ENCODE peak calls at places on chromosomes 3 and 15, in eight cellular contexts. One of them, this sample, is unnamed. For H3K36me3 and H3K27me3, the result is how much of the 10 kb centered on the place peaks cover.

GRCh38 chr15:28876845-28877185 is 9.0 kb upstream of the APBA2 start:
- DNase-seq in left ventricle myocardium inferior: no peak
- DNase-seq in testis: no peak
- DNase-seq in body of pancreas: no peak
- DNase-seq in PC-3: no peak
- DNase-seq in brain microvascular endothelial cell: no peak
- DNase-seq in thoracic aorta: no peak
- DNase-seq in uterus: no peak
- DNase-seq in this sample: no peak

GRCh38 chr3:160400631-160401150 is 1.2 kb downstream of the SMC4 start:
- DNase-seq in body of pancreas: peak
- DNase-seq in testis: peak
- DNase-seq in PC-3: peak
- DNase-seq in left ventricle myocardium inferior: peak
- DNase-seq in uterus: no peak
- DNase-seq in brain microvascular endothelial cell: no peak
- DNase-seq in thoracic aorta: no peak
- DNase-seq in this sample: no peak

GRCh38 chr3:166195808-166196207 is 358.6 kb upstream of the BCHE start:
- DNase-seq in thoracic aorta: no peak
- DNase-seq in testis: no peak
- DNase-seq in PC-3: peak
- DNase-seq in uterus: no peak
- DNase-seq in body of pancreas: no peak
- DNase-seq in left ventricle myocardium inferior: no peak
- DNase-seq in brain microvascular endothelial cell: no peak
- DNase-seq in this sample: no peak

GRCh38 chr3:4754180-4755086 is 224.8 kb upstream of the BHLHE40 start:
- DNase-seq in PC-3: no peak
- DNase-seq in body of pancreas: no peak
- DNase-seq in testis: no peak
- DNase-seq in left ventricle myocardium inferior: no peak
- DNase-seq in thoracic aorta: no peak
- DNase-seq in uterus: no peak
- DNase-seq in brain microvascular endothelial cell: no peak
- DNase-seq in this sample: no peak

GRCh38 chr15:25245801-25246622 is 192.8 kb downstream of the UBE3A start:
- DNase-seq in brain microvascular endothelial cell: no peak
- DNase-seq in left ventricle myocardium inferior: no peak
- DNase-seq in uterus: peak
- DNase-seq in PC-3: no peak
- DNase-seq in testis: peak
- DNase-seq in body of pancreas: peak
- DNase-seq in thoracic aorta: no peak
- DNase-seq in this sample: peak

GRCh38 chr3:28485164-28485563 is 136.5 kb upstream of the AZI2 start:
- DNase-seq in testis: no peak
- DNase-seq in PC-3: no peak
- DNase-seq in body of pancreas: no peak
- DNase-seq in left ventricle myocardium inferior: no peak
- DNase-seq in brain microvascular endothelial cell: no peak
- DNase-seq in thoracic aorta: no peak
- DNase-seq in uterus: no peak
- DNase-seq in this sample: no peak

GRCh38 chr3:170797685-170798084 is 72.3 kb downstream of the RPL22L1 start:
- DNase-seq in left ventricle myocardium inferior: no peak
- DNase-seq in brain microvascular endothelial cell: no peak
- DNase-seq in body of pancreas: no peak
- DNase-seq in PC-3: no peak
- DNase-seq in testis: no peak
- DNase-seq in uterus: no peak
- DNase-seq in thoracic aorta: no peak
- DNase-seq in this sample: no peak

GRCh38 chr3:18499256-18499655 is 74.1 kb upstream of the SATB1 start:
- DNase-seq in uterus: no peak
- DNase-seq in brain microvascular endothelial cell: no peak
- DNase-seq in PC-3: no peak
- DNase-seq in testis: no peak
- DNase-seq in body of pancreas: no peak
- DNase-seq in left ventricle myocardium inferior: no peak
- DNase-seq in thoracic aorta: no peak
- DNase-seq in this sample: no peak

GRCh38 chr3:128998532-128998931 is 2.6 kb upstream of the EFCC1 start:
- DNase-seq in PC-3: no peak
- DNase-seq in brain microvascular endothelial cell: no peak
- DNase-seq in thoracic aorta: no peak
- DNase-seq in uterus: no peak
- DNase-seq in left ventricle myocardium inferior: no peak
- DNase-seq in body of pancreas: no peak
- DNase-seq in testis: no peak
- DNase-seq in this sample: no peak

GRCh38 chr3:109071349-109072142 is 46.4 kb downstream of the MORC1 start:
- DNase-seq in PC-3: peak
- DNase-seq in brain microvascular endothelial cell: no peak
- DNase-seq in thoracic aorta: no peak
- DNase-seq in left ventricle myocardium inferior: no peak
- DNase-seq in uterus: no peak
- DNase-seq in testis: no peak
- DNase-seq in body of pancreas: peak
- DNase-seq in this sample: no peak

GRCh38 chr3:27166888-27167287 is 202.3 kb downstream of the NEK10 start:
- DNase-seq in testis: no peak
- DNase-seq in thoracic aorta: no peak
- DNase-seq in uterus: no peak
- DNase-seq in left ventricle myocardium inferior: no peak
- DNase-seq in brain microvascular endothelial cell: peak
- DNase-seq in body of pancreas: peak
- DNase-seq in PC-3: peak
- DNase-seq in this sample: no peak

DNA sequence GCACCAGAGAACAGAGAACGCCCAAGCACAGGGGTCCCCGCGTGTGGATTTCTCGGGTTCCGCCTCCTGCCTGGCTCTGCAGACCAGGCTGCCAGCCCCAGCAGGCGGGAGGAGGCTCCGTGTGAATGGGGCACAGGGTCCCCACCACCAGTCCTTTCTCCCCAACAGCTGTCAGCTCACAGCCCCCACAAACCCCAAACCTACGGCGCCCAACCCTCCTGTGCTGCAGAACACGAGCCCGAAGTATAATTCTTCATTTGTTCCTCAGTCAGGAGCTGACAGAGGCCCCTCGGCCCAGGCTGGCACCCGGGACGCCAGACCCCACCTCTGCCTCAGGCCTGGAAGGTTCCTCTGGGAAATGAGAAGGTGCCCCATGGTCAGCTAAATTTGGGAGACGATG is 78.0 kb downstream of the TBC1D2B start:
- DNase-seq in PC-3: no peak
- DNase-seq in body of pancreas: no peak
- DNase-seq in uterus: no peak
- DNase-seq in thoracic aorta: no peak
- DNase-seq in testis: no peak
- DNase-seq in left ventricle myocardium inferior: no peak
- DNase-seq in brain microvascular endothelial cell: no peak
- DNase-seq in this sample: no peak
- H3K36me3 ChIP-seq in PC-3: under half
- H3K36me3 ChIP-seq in body of pancreas: under half
- H3K36me3 ChIP-seq in uterus: under half
- H3K36me3 ChIP-seq in thoracic aorta: under half
- H3K36me3 ChIP-seq in testis: under half
- H3K36me3 ChIP-seq in left ventricle myocardium inferior: half or more
- H3K36me3 ChIP-seq in brain microvascular endothelial cell: half or more
- H3K36me3 ChIP-seq in this sample: under half

GRCh38 chr15:94252223-94252766 is 20.9 kb downstream of the MCTP2 start:
- DNase-seq in thoracic aorta: no peak
- DNase-seq in body of pancreas: no peak
- DNase-seq in left ventricle myocardium inferior: no peak
- DNase-seq in PC-3: no peak
- DNase-seq in uterus: no peak
- DNase-seq in brain microvascular endothelial cell: no peak
- DNase-seq in testis: no peak
- DNase-seq in this sample: no peak

GRCh38 chr15:94246016-94246415 is 14.7 kb downstream of the MCTP2 start:
- DNase-seq in testis: no peak
- DNase-seq in left ventricle myocardium inferior: no peak
- DNase-seq in body of pancreas: no peak
- DNase-seq in brain microvascular endothelial cell: no peak
- DNase-seq in PC-3: no peak
- DNase-seq in uterus: no peak
- DNase-seq in thoracic aorta: no peak
- DNase-seq in this sample: no peak

GRCh38 chr15:94243418-94243817 is 12.1 kb downstream of the MCTP2 start:
- DNase-seq in brain microvascular endothelial cell: no peak
- DNase-seq in thoracic aorta: no peak
- DNase-seq in left ventricle myocardium inferior: no peak
- DNase-seq in PC-3: no peak
- DNase-seq in body of pancreas: no peak
- DNase-seq in testis: no peak
- DNase-seq in uterus: no peak
- DNase-seq in this sample: no peak

GRCh38 chr15:94252906-94253305 is 21.5 kb downstream of the MCTP2 start:
- DNase-seq in brain microvascular endothelial cell: no peak
- DNase-seq in left ventricle myocardium inferior: no peak
- DNase-seq in uterus: no peak
- DNase-seq in body of pancreas: no peak
- DNase-seq in testis: no peak
- DNase-seq in thoracic aorta: no peak
- DNase-seq in PC-3: no peak
- DNase-seq in this sample: no peak

DNA sequence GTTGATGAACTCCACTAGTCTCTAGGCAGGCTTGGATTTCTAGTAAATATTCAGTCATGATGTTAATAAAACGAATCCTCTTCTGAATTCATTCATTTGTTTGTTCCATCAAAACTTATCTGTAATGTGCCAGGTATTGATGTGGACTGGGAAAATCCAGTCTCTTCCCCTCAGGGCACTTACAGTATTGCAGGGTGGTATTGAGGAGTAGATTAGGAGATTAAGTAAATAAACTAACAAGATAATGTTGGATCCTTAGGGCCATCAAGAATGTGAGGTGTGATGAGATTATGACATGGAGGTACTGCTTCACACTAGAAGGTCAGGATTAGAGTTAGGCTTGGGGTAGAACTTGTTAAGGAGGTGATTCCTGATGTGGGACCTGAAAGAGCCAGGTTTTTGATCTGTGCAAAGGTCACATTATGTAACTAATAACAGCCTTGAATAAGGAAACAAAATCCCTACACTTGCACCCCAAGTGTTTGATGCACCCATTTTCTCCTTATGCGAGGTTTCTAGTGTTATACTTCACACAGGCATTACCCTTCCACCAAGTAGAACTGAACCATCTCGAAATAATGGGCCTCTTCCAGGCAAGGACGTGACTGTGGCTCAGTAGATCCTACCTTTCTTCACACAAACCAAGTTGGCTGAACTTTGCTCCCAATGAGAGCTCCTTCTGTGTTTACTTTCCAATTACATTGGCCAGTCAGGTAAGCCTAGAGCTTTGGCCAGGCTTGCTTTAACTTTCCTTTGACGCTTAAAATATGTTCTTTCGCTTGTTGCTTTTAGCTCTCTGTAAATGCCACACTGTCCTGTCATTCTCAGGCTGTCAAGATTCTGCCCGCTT is 16.7 kb downstream of the MCTP2 start:
- DNase-seq in body of pancreas: peak
- DNase-seq in testis: no peak
- DNase-seq in PC-3: peak
- DNase-seq in brain microvascular endothelial cell: no peak
- DNase-seq in uterus: no peak
- DNase-seq in thoracic aorta: no peak
- DNase-seq in left ventricle myocardium inferior: no peak
- DNase-seq in this sample: no peak
- TF ChIP-seq CTCF in body of pancreas: no peak
- TF ChIP-seq CTCF in testis: no peak
- TF ChIP-seq CTCF in PC-3: no peak
- TF ChIP-seq CTCF in brain microvascular endothelial cell: no peak
- TF ChIP-seq CTCF in uterus: no peak
- TF ChIP-seq CTCF in thoracic aorta: no peak
- TF ChIP-seq CTCF in left ventricle myocardium inferior: no peak
- TF ChIP-seq CTCF in this sample: no peak

GRCh38 chr3:147378186-147378503 is 28.2 kb downstream of the ZIC4 start:
- DNase-seq in thoracic aorta: no peak
- DNase-seq in body of pancreas: no peak
- DNase-seq in uterus: no peak
- DNase-seq in testis: no peak
- DNase-seq in PC-3: no peak
- DNase-seq in left ventricle myocardium inferior: no peak
- DNase-seq in brain microvascular endothelial cell: no peak
- DNase-seq in this sample: no peak

GRCh38 chr3:147380996-147381376 is 25.4 kb downstream of the ZIC4 start:
- DNase-seq in thoracic aorta: no peak
- DNase-seq in uterus: no peak
- DNase-seq in PC-3: no peak
- DNase-seq in brain microvascular endothelial cell: no peak
- DNase-seq in left ventricle myocardium inferior: no peak
- DNase-seq in body of pancreas: no peak
- DNase-seq in testis: no peak
- DNase-seq in this sample: no peak

GRCh38 chr3:147380271-147380995 is 25.9 kb downstream of the ZIC4 start:
- DNase-seq in uterus: no peak
- DNase-seq in left ventricle myocardium inferior: no peak
- DNase-seq in brain microvascular endothelial cell: no peak
- DNase-seq in PC-3: no peak
- DNase-seq in thoracic aorta: no peak
- DNase-seq in testis: no peak
- DNase-seq in body of pancreas: no peak
- DNase-seq in this sample: peak

GRCh38 chr3:147379651-147380050 is 26.7 kb downstream of the ZIC4 start:
- DNase-seq in uterus: no peak
- DNase-seq in body of pancreas: no peak
- DNase-seq in thoracic aorta: no peak
- DNase-seq in brain microvascular endothelial cell: no peak
- DNase-seq in PC-3: no peak
- DNase-seq in left ventricle myocardium inferior: no peak
- DNase-seq in testis: no peak
- DNase-seq in this sample: no peak

GRCh38 chr3:147377412-147378185 is 28.7 kb downstream of the ZIC4 start:
- DNase-seq in brain microvascular endothelial cell: no peak
- DNase-seq in uterus: no peak
- DNase-seq in body of pancreas: no peak
- DNase-seq in testis: no peak
- DNase-seq in thoracic aorta: no peak
- DNase-seq in PC-3: no peak
- DNase-seq in left ventricle myocardium inferior: no peak
- DNase-seq in this sample: peak
- H3K27me3 ChIP-seq in brain microvascular endothelial cell: under half
- H3K27me3 ChIP-seq in uterus: half or more
- H3K27me3 ChIP-seq in body of pancreas: under half
- H3K27me3 ChIP-seq in testis: under half
- H3K27me3 ChIP-seq in thoracic aorta: under half
- H3K27me3 ChIP-seq in PC-3: half or more
- H3K27me3 ChIP-seq in left ventricle myocardium inferior: half or more
- H3K27me3 ChIP-seq in this sample: under half

DNA sequence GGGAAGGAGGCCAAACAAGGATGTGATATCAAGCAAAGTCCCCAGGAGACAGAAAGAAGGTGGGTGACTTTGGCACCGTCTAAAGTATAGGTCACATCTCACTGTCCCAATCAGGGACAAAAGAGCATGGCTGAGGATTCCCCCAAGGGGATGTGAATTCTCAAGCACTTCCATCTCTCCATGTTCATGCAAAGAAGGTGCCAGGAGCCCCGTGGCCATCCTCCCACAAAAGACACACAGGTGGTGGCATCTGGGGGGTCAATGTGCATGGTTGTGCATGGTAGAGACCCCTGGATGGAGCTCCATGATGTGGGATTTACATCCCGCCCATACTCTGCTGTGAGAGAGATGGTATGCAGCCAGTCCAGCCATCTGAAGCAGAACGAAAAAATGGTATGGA is 145.7 kb upstream of the CTDSPL start:
- DNase-seq in brain microvascular endothelial cell: no peak
- DNase-seq in body of pancreas: no peak
- DNase-seq in left ventricle myocardium inferior: no peak
- DNase-seq in testis: no peak
- DNase-seq in thoracic aorta: no peak
- DNase-seq in uterus: no peak
- DNase-seq in PC-3: no peak
- DNase-seq in this sample: no peak
- H3K36me3 ChIP-seq in brain microvascular endothelial cell: under half
- H3K36me3 ChIP-seq in body of pancreas: under half
- H3K36me3 ChIP-seq in left ventricle myocardium inferior: under half
- H3K36me3 ChIP-seq in testis: under half
- H3K36me3 ChIP-seq in thoracic aorta: under half
- H3K36me3 ChIP-seq in uterus: under half
- H3K36me3 ChIP-seq in PC-3: under half
- H3K36me3 ChIP-seq in this sample: under half

This sample was measured in right atrium auricular region.